ENCODE peak calls at places on chromosomes 13 and 19, in five cellular contexts. H, O, Q, G and Z are unnamed samples.

GRCh38 chr19:6599866-6600454 is 9.0 kb upstream of the CD70 start:
- DNase-seq in O (no peak), H (no peak), G (no peak), Q (no peak), Z (no peak)

GRCh38 chr13:31927219-31927653 is 104.3 kb upstream of the FRY start:
- DNase-seq in Q (no peak), O (no peak), G (no peak), H (peak), Z (no peak)

GRCh38 chr13:35720290-35720689 is 243.8 kb upstream of the MAB21L1 start:
- DNase-seq in H (no peak), G (no peak), O (no peak), Q (no peak), Z (no peak)

GRCh38 chr13:80117515-80117914 is 223.4 kb downstream of the SPRY2 start:
- DNase-seq in G (no peak), Q (no peak), H (no peak), O (no peak), Z (no peak)

GRCh38 chr19:10863107-10863700 is 8.1 kb upstream of the CARM1 start:
- DNase-seq in H (no peak), O (no peak), Q (no peak), G (no peak), Z (no peak)

GRCh38 chr19:57746580-57747471 is at the start of gene ZNF776:
- DNase-seq in O (peak), G (peak), Q (peak), H (peak), Z (peak)

GRCh38 chr19:18852634-18853033 is 20.9 kb downstream of the UPF1 start:
- DNase-seq in G (no peak), O (no peak), Q (no peak), H (no peak), Z (no peak)

GRCh38 chr19:47725759-47726401 is 12.7 kb downstream of the EHD2 start:
- DNase-seq in G (no peak), O (no peak), H (no peak), Q (no peak), Z (no peak)

GRCh38 chr19:48934837-48935236 is 1.3 kb downstream of the DHDH start:
- DNase-seq in O (no peak), G (no peak), Q (no peak), H (no peak), Z (no peak)

GRCh38 chr13:43087960-43088580 is 64.7 kb downstream of the DNAJC15 start:
- DNase-seq in Q (no peak), H (no peak), O (no peak), G (no peak), Z (no peak)

GRCh38 chr13:94712812-94713555 is 639 bp upstream of the SOX21 start:
- DNase-seq in Q (no peak), H (peak), G (no peak), O (peak), Z (no peak)

GRCh38 chr19:8460516-8461298 is 15.9 kb downstream of the HNRNPM start:
- DNase-seq in G (no peak), Q (no peak), H (no peak), O (no peak), Z (no peak)

GRCh38 chr19:41554902-41555301 is 21.1 kb upstream of the CEACAM21 start:
- DNase-seq in G (no peak), O (no peak), Q (peak), H (no peak), Z (no peak)

GRCh38 chr13:29859971-29860370 is 9.6 kb upstream of the UBL3 start:
- DNase-seq in G (no peak), O (no peak), Q (no peak), H (no peak), Z (no peak)

GRCh38 chr19:49064029-49064629 is 489 bp downstream of the NTF4 start:
- DNase-seq in Q (no peak), H (no peak), O (no peak), G (no peak), Z (no peak)

GRCh38 chr19:7610491-7611240 is 15.0 kb downstream of the CAMSAP3 start:
- DNase-seq in G (no peak), H (no peak), Q (no peak), O (no peak), Z (no peak)

GRCh38 chr13:112772539-112772909 is 82.7 kb downstream of the ATP11A start:
- DNase-seq in G (no peak), Q (no peak), H (no peak), O (no peak), Z (no peak)

GRCh38 chr19:46579286-46579944 is 21.7 kb upstream of the CALM3 start:
- DNase-seq in H (no peak), Q (peak), O (no peak), G (no peak), Z (no peak)

GRCh38 chr19:2695288-2695866 is 7.1 kb downstream of the GNG7 start:
- DNase-seq in Q (peak), H (no peak), O (no peak), G (no peak), Z (no peak)

GRCh38 chr19:49157445-49158224 is at the start of gene TRPM4:
- DNase-seq in Q (peak), G (peak), H (peak), O (no peak), Z (no peak)

GRCh38 chr13:26062853-26063444 is 11.1 kb upstream of the SHISA2 start:
- DNase-seq in G (no peak), O (no peak), Q (peak), H (peak), Z (no peak)

GRCh38 chr13:30334663-30335386 is 27.5 kb upstream of the KATNAL1 start:
- DNase-seq in O (no peak), G (no peak), H (peak), Q (peak), Z (no peak)

GRCh38 chr19:13621413-13621812 is 115.1 kb upstream of the CACNA1A start:
- DNase-seq in G (no peak), H (no peak), O (peak), Q (no peak), Z (peak)